ENCODE peak calls at places on chromosomes 7 and 10, in six cellular contexts. B, P, R, I, G and K are unnamed samples.

GRCh38 chr10:4541292-4541691 is 284.7 kb upstream of the AKR1E2 start:
- DNase-seq in B (no peak), P (peak; percentile 30), R (peak; percentile 16), I (no peak), G (peak; percentile 84), K (no peak)

GRCh38 chr10:12041766-12042408 is 722 bp downstream of the UPF2 start:
- DNase-seq in B (no peak), P (peak; percentile 31), R (no peak), I (no peak), G (no peak), K (no peak)

GRCh38 chr10:14302035-14302434 is 28.7 kb downstream of the FRMD4A start:
- DNase-seq in B (no peak), P (no peak), R (no peak), I (no peak), G (no peak), K (no peak)

GRCh38 chr10:76082956-76083355 is 651.5 kb downstream of the LRMDA start:
- DNase-seq in B (no peak), P (no peak), R (no peak), I (no peak), G (peak; percentile 70), K (peak; percentile 8)

GRCh38 chr7:121180436-121181063 is 148.2 kb upstream of the WNT16 start:
- DNase-seq in B (no peak), P (no peak), R (no peak), I (no peak), G (no peak), K (no peak)

GRCh38 chr10:22821501-22821900 is 106.4 kb upstream of the ARMC3 start:
- DNase-seq in B (no peak), P (no peak), R (no peak), I (no peak), G (peak; percentile 65), K (no peak)

GRCh38 chr7:37311282-37311868 is 137.3 kb downstream of the ELMO1 start:
- DNase-seq in B (no peak), P (no peak), R (no peak), I (no peak), G (no peak), K (no peak)

GRCh38 chr7:140059288-140060242 is 3.2 kb downstream of the PARP12 start:
- DNase-seq in B (peak; percentile 38), P (peak; percentile 92), R (no peak), I (no peak), G (peak; percentile 80), K (no peak)

GRCh38 chr7:28984219-28984618 is 26.1 kb upstream of the TRIL start:
- DNase-seq in B (no peak), P (no peak), R (no peak), I (no peak), G (no peak), K (no peak)